ENCODE peak calls at places on chromosomes 6 and 20, in nine cellular contexts. U, Y, M, B, Q, S, R, X and K are unnamed samples.

GRCh38 chr6:130138116-130138908 is 84.4 kb downstream of the SAMD3 start:
- DNase-seq in U (no peak), Y (no peak), M (no peak), B (no peak), Q (no peak), S (no peak), R (no peak), X (no peak), K (no peak)

GRCh38 chr6:151009576-151009975 is 144.1 kb downstream of the MTHFD1L start:
- DNase-seq in U (no peak), Y (no peak), M (no peak), B (no peak), Q (no peak), S (peak), R (no peak), X (no peak), K (no peak)

GRCh38 chr6:110329729-110330436 is 28.3 kb downstream of the METTL24 start:
- DNase-seq in U (no peak), Y (no peak), M (no peak), B (peak), Q (no peak), S (no peak), R (no peak), X (no peak), K (no peak)

GRCh38 chr20:52490715-52491430 is 299.3 kb upstream of the ZFP64 start:
- DNase-seq in U (no peak), Y (no peak), M (no peak), B (no peak), Q (no peak), S (no peak), R (no peak), X (no peak), K (no peak)

GRCh38 chr6:170125447-170126300 is 165.2 kb downstream of the DLL1 start:
- DNase-seq in U (peak), Y (no peak), M (peak), B (no peak), Q (no peak), S (no peak), R (peak), X (peak), K (peak)

GRCh38 chr6:108083349-108083748 is 8.8 kb upstream of the OSTM1 start:
- DNase-seq in U (no peak), Y (no peak), M (no peak), B (no peak), Q (no peak), S (no peak), R (no peak), X (no peak), K (no peak)

GRCh38 chr6:133559926-133560325 is 318.8 kb downstream of the EYA4 start:
- DNase-seq in U (no peak), Y (no peak), M (no peak), B (no peak), Q (no peak), S (no peak), R (no peak), X (no peak), K (no peak)

GRCh38 chr20:23541330-23541729 is 27.0 kb downstream of the CST9L start:
- DNase-seq in U (no peak), Y (no peak), M (no peak), B (no peak), Q (no peak), S (no peak), R (no peak), X (no peak), K (no peak)

GRCh38 chr20:6122873-6123649 is at the start of gene FERMT1:
- DNase-seq in U (peak), Y (peak), M (no peak), B (peak), Q (peak), S (peak), R (peak), X (peak), K (no peak)

GRCh38 chr6:104580452-104580851 is 279.3 kb downstream of the HACE1 start:
- DNase-seq in U (no peak), Y (no peak), M (no peak), B (no peak), Q (no peak), S (no peak), R (no peak), X (no peak), K (no peak)

GRCh38 chr6:120378582-120379220 is 955.6 kb downstream of the TBC1D32 start:
- DNase-seq in U (no peak), Y (no peak), M (no peak), B (no peak), Q (peak), S (peak), R (no peak), X (no peak), K (no peak)

GRCh38 chr6:157143171-157143884 is 180.0 kb downstream of the TMEM242 start:
- DNase-seq in U (no peak), Y (no peak), M (no peak), B (no peak), Q (no peak), S (no peak), R (no peak), X (no peak), K (no peak)
- TF ChIP-seq POLR2AphosphoS5 in U (no peak), Y (no peak), M (no peak), B (no peak), Q (no peak), S (no peak), R (no peak), X (no peak), K (no peak)

GRCh38 chr6:5998741-5999687 is 7.7 kb downstream of the NRN1 start:
- DNase-seq in U (no peak), Y (no peak), M (no peak), B (no peak), Q (no peak), S (peak), R (no peak), X (no peak), K (peak)
- TF ChIP-seq POLR2AphosphoS5 in U (no peak), Y (no peak), M (no peak), B (no peak), Q (no peak), S (no peak), R (no peak), X (no peak), K (no peak)

DNA sequence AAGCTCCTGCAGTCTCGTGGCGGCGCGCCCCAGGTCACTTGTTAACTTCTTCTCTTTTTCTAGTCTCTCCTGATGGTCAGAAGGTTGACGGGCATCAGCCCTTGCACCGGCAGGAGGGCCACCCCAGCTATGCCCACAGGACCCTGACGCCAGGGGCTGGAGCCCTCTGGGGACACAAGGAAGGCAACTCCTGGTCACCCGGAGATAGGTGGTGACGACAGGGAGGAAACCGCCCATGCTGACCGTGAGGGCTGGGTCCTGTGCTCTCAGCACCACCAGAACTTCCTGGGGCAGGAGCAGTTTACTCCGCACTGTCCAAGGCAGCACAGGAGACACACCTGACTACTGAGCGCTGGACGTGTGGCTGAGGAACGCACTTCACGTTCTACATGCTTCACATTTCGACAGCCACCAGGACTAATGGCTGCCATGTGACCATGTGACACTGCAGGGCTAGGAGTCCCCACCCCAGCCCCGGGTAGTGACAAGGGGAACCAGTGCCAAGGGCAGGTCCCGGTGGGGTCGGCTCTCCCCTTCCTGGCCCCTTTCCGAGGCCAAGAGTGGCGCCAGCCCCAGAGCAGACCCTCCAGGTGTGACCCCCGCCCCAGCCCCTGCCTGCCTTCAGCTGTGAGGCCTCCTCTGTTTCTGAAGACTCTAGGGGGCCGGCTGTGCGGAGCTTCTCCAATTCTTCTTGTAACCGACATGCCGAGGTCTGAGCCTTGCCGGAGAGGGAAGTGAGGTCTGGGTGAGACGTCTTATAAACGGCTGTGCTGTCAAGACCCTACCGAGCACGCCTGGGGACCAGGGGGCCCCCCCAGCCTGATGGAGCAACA is 45.2 kb downstream of the DSTN start:
- DNase-seq in U (no peak), Y (no peak), M (no peak), B (peak), Q (no peak), S (no peak), R (no peak), X (peak), K (peak)
- TF ChIP-seq POLR2AphosphoS5 in U (no peak), Y (no peak), M (no peak), B (no peak), Q (no peak), S (no peak), R (no peak), X (no peak), K (no peak)

GRCh38 chr20:38302721-38303120 is 1.2 kb upstream of the BPI start:
- DNase-seq in U (no peak), Y (no peak), M (no peak), B (no peak), Q (no peak), S (peak), R (no peak), X (no peak), K (peak)

GRCh38 chr20:38300433-38300832 is 3.5 kb upstream of the BPI start:
- DNase-seq in U (no peak), Y (no peak), M (no peak), B (no peak), Q (no peak), S (no peak), R (no peak), X (no peak), K (no peak)

GRCh38 chr20:38298768-38299288 is 5.1 kb upstream of the BPI start:
- DNase-seq in U (peak), Y (peak), M (peak), B (peak), Q (no peak), S (no peak), R (peak), X (peak), K (peak)

GRCh38 chr20:38299963-38300362 is 4.0 kb upstream of the BPI start:
- DNase-seq in U (peak), Y (peak), M (no peak), B (no peak), Q (no peak), S (peak), R (peak), X (peak), K (no peak)

GRCh38 chr20:38301283-38301682 is 2.7 kb upstream of the BPI start:
- DNase-seq in U (no peak), Y (no peak), M (no peak), B (no peak), Q (no peak), S (no peak), R (no peak), X (no peak), K (no peak)
- TF ChIP-seq POLR2AphosphoS5 in U (no peak), Y (no peak), M (no peak), B (no peak), Q (no peak), S (no peak), R (no peak), X (no peak), K (no peak)

GRCh38 chr20:10654630-10655029 is 19.2 kb downstream of the JAG1 start:
- DNase-seq in U (no peak), Y (peak), M (no peak), B (peak), Q (no peak), S (peak), R (no peak), X (peak), K (no peak)

GRCh38 chr20:10652185-10652584 is 21.6 kb downstream of the JAG1 start:
- DNase-seq in U (no peak), Y (no peak), M (no peak), B (no peak), Q (no peak), S (no peak), R (no peak), X (no peak), K (no peak)

GRCh38 chr20:10655723-10656122 is 18.1 kb downstream of the JAG1 start:
- DNase-seq in U (no peak), Y (no peak), M (no peak), B (no peak), Q (no peak), S (no peak), R (no peak), X (no peak), K (no peak)

GRCh38 chr20:10652660-10653191 is 21.1 kb downstream of the JAG1 start:
- DNase-seq in U (no peak), Y (no peak), M (no peak), B (no peak), Q (no peak), S (no peak), R (no peak), X (no peak), K (no peak)

GRCh38 chr20:10653593-10654288 is 20.1 kb downstream of the JAG1 start:
- DNase-seq in U (no peak), Y (no peak), M (no peak), B (peak), Q (no peak), S (no peak), R (peak), X (no peak), K (no peak)
- TF ChIP-seq POLR2AphosphoS5 in U (no peak), Y (no peak), M (no peak), B (no peak), Q (no peak), S (no peak), R (no peak), X (no peak), K (no peak)

GRCh38 chr6:117444600-117444999 is 18.9 kb upstream of the ROS1 start:
- DNase-seq in U (no peak), Y (no peak), M (no peak), B (no peak), Q (no peak), S (no peak), R (no peak), X (no peak), K (no peak)

GRCh38 chr6:117441824-117442264 is 16.1 kb upstream of the ROS1 start:
- DNase-seq in U (no peak), Y (no peak), M (no peak), B (no peak), Q (no peak), S (no peak), R (peak), X (no peak), K (no peak)

GRCh38 chr6:117440558-117441525 is 15.1 kb upstream of the ROS1 start:
- DNase-seq in U (no peak), Y (no peak), M (no peak), B (no peak), Q (no peak), S (no peak), R (no peak), X (no peak), K (no peak)
- TF ChIP-seq POLR2AphosphoS5 in U (no peak), Y (no peak), M (no peak), B (no peak), Q (no peak), S (no peak), R (no peak), X (no peak), K (no peak)

DNA sequence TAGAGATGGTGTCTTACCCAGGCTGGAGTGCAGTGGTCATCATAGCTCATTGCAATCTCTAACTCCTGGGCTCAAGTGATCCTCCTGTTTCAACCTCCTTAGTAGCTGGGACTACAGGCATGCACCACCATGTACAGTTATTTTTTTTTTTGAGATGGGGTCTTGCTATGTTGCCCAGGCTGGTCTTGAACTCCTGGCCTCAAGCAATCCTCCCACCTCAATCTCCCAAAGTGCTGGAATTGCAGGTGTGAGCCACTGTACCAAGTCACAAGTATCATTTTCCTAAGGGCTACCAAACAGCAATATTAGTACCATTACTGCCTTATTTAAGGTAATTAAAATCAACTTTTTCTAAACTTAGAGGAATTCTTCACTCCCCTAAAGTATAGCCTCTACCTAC is 49.4 kb downstream of the BACH2 start:
- DNase-seq in U (no peak), Y (no peak), M (no peak), B (no peak), Q (no peak), S (no peak), R (no peak), X (no peak), K (no peak)
- TF ChIP-seq POLR2AphosphoS5 in U (no peak), Y (no peak), M (no peak), B (no peak), Q (no peak), S (no peak), R (no peak), X (no peak), K (no peak)